ENCODE peak calls at places on chromosomes 5 and 9, in six cellular contexts. L is HepG2, O is endothelial cell of umbilical vein, E is A549, J is GM12878, Z is NB4. A is an unnamed sample.

GRCh38 chr5:155150012-155150411 is 136.5 kb downstream of the KIF4B start:
- DNase-seq in L (no peak), O (no peak), E (no peak), J (no peak), Z (peak), A (no peak)

GRCh38 chr5:157328277-157328912 is 62.5 kb downstream of the CYFIP2 start:
- DNase-seq in L (peak), O (peak), E (peak), J (no peak), Z (peak), A (peak)

GRCh38 chr9:22103650-22104575 is 94.8 kb upstream of the CDKN2B start:
- DNase-seq in L (no peak), O (no peak), E (no peak), J (no peak), Z (no peak), A (no peak)

GRCh38 chr5:133783481-133783880 is 171.1 kb upstream of the FSTL4 start:
- DNase-seq in L (no peak), O (no peak), E (no peak), J (no peak), Z (no peak), A (no peak)

GRCh38 chr9:89139450-89139849 is 39.2 kb downstream of the SHC3 start:
- DNase-seq in L (no peak), O (peak), E (no peak), J (no peak), Z (no peak), A (no peak)

GRCh38 chr5:91443028-91443427 is 59.9 kb upstream of the ARRDC3 start:
- DNase-seq in L (no peak), O (no peak), E (no peak), J (no peak), Z (no peak), A (no peak)

GRCh38 chr9:114799441-114799840 is 6.4 kb downstream of the TNFSF15 start:
- DNase-seq in L (peak), O (no peak), E (peak), J (no peak), Z (no peak), A (no peak)

GRCh38 chr5:14806452-14806851 is 65.1 kb downstream of the ANKH start:
- DNase-seq in L (no peak), O (no peak), E (no peak), J (no peak), Z (no peak), A (no peak)

GRCh38 chr5:76403963-76404693 is 1.0 kb downstream of the IQGAP2 start:
- DNase-seq in L (peak), O (no peak), E (peak), J (peak), Z (peak), A (peak)

GRCh38 chr9:95268681-95269080 is 48.8 kb downstream of the FANCC start:
- DNase-seq in L (peak), O (peak), E (peak), J (no peak), Z (peak), A (peak)

GRCh38 chr9:69192214-69192613 is 18.1 kb downstream of the TJP2 start:
- DNase-seq in L (no peak), O (no peak), E (no peak), J (no peak), Z (no peak), A (no peak)

GRCh38 chr9:69195019-69195418 is 20.9 kb downstream of the TJP2 start:
- DNase-seq in L (no peak), O (no peak), E (no peak), J (no peak), Z (no peak), A (no peak)

GRCh38 chr9:69195681-69196080 is 21.6 kb downstream of the TJP2 start:
- DNase-seq in L (no peak), O (no peak), E (no peak), J (no peak), Z (no peak), A (no peak)

GRCh38 chr9:69190866-69191672 is 17.0 kb downstream of the TJP2 start:
- DNase-seq in L (no peak), O (peak), E (no peak), J (no peak), Z (no peak), A (no peak)

GRCh38 chr9:69193685-69194032 is 19.6 kb downstream of the TJP2 start:
- DNase-seq in L (no peak), O (peak), E (no peak), J (no peak), Z (no peak), A (no peak)
- TF ChIP-seq MYC in L (no peak), O (no peak), E (no peak), J (no peak), Z (no peak), A (no peak)

GRCh38 chr9:26809795-26810194 is 82.8 kb downstream of the CAAP1 start:
- DNase-seq in L (no peak), O (no peak), E (no peak), J (no peak), Z (no peak), A (no peak)
- TF ChIP-seq MYC in L (no peak), O (no peak), E (no peak), J (no peak), Z (no peak), A (no peak)

DNA sequence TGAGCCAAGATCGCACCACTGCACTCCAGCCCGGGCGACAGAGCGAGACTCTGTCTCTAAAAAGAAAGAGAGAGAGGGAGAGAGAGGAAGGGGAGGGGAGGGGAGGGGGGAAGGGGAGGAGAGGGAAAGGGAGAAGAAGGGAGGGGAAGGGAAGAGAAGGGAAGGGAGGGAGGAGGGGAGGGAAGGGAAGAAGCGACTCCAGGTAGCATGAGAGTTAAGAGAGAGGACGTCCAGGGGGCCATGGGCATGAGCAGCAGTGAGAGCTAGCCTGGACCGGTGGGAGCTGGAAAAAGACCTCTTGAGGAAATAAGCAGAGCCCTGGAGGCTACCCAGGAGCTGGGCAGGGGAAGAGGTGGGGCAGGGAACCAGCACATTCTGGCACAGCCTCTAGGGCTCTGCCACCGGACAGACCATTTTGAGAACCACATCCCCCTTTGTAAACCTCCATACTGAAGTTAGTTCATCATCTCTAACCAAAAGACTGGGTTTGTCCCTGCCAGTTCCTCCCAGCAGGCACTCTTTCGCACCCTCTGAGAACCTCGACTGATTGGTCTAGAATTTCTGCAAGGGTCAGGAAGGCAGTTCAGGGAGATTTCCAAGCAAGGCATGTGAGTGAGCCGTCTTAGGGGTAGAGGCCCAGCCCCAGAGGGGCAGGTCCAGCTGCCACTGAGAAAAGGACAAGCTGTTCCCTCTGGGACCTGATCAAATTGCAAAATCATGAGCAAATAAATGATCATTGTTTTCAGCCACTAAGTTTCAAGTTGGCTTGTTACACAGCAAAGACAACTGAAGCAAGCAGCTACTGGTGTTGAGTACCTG is 11.7 kb downstream of the NAIF1 start:
- DNase-seq in L (no peak), O (no peak), E (no peak), J (no peak), Z (peak), A (no peak)
- TF ChIP-seq MYC in L (no peak), O (no peak), E (no peak), J (no peak), Z (no peak), A (no peak)

DNA sequence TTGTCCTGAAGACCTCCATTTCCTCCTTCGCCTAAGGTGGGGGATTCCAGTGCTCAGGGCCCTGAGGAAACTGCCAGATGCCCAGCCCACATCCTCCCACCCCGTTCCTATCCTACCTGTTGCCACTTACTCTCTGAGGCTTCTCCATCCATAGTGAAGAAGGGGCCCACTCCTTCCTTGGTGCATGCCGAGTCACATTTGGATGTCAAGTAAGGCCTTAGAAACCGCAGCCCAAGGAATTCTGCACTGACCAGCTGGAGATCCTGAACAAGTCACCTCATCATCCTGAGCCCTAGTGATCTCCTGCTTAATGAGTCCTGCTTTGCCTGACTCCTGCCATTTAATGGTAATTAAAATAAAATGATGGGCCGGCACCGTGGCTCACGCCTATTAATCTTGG is 6.6 kb upstream of the TNIP1 start:
- DNase-seq in L (no peak), O (no peak), E (no peak), J (no peak), Z (no peak), A (no peak)
- TF ChIP-seq MYC in L (no peak), O (no peak), E (no peak), J (no peak), Z (no peak), A (no peak)

GRCh38 chr5:9302228-9302627 is 243.6 kb downstream of the SEMA5A start:
- DNase-seq in L (no peak), O (no peak), E (no peak), J (no peak), Z (no peak), A (no peak)
- TF ChIP-seq MYC in L (no peak), O (no peak), E (no peak), J (no peak), Z (no peak), A (no peak)

GRCh38 chr9:14086495-14086894 is 227.4 kb downstream of the NFIB start:
- DNase-seq in L (no peak), O (no peak), E (no peak), J (no peak), Z (no peak), A (no peak)
- TF ChIP-seq MYC in L (no peak), O (no peak), E (no peak), J (no peak), Z (no peak), A (no peak)

GRCh38 chr9:35085078-35085477 is 5.3 kb upstream of the FANCG start:
- DNase-seq in L (no peak), O (no peak), E (no peak), J (no peak), Z (no peak), A (no peak)
- TF ChIP-seq MYC in L (no peak), O (no peak), E (no peak), J (no peak), Z (no peak), A (no peak)

GRCh38 chr9:77019810-77020437 is 469 bp downstream of the FOXB2 start:
- DNase-seq in L (no peak), O (no peak), E (no peak), J (no peak), Z (no peak), A (no peak)
- TF ChIP-seq MYC in L (no peak), O (no peak), E (no peak), J (no peak), Z (no peak), A (no peak)